ENCODE peak calls at places on chromosomes 5 and 9, in nine cellular contexts. K, J, I, N, P, F, M, S and T are unnamed samples.

GRCh38 chr5:96117863-96118651 is 156.4 kb upstream of the ELL2 start:
- DNase-seq in P (no peak), S (no peak), I (no peak), F (no peak), N (no peak), M (no peak), J (no peak), K (peak), T (peak)

GRCh38 chr5:68395844-68396523 is 180.4 kb downstream of the PIK3R1 start:
- DNase-seq in J (no peak), N (no peak), P (no peak), S (no peak), I (no peak), K (no peak), M (no peak), F (no peak), T (no peak)

GRCh38 chr5:151682751-151683331 is 3.9 kb downstream of the SPARC start:
- DNase-seq in J (no peak), P (no peak), K (peak), N (peak), I (no peak), F (no peak), M (peak), S (peak), T (peak)

GRCh38 chr5:53891159-53891558 is 330.7 kb downstream of the NDUFS4 start:
- DNase-seq in K (no peak), I (no peak), S (no peak), F (no peak), N (no peak), P (no peak), J (no peak), M (no peak), T (no peak)

GRCh38 chr9:31394040-31394473 is 990.4 kb upstream of the ACO1 start:
- DNase-seq in J (no peak), S (peak), N (no peak), M (no peak), K (no peak), P (peak), I (peak), F (no peak), T (no peak)

GRCh38 chr9:129227843-129228189 is 49.8 kb upstream of the IER5L start:
- DNase-seq in J (no peak), P (no peak), K (no peak), I (no peak), N (no peak), S (no peak), F (no peak), M (no peak), T (no peak)

GRCh38 chr9:130042406-130042930 is 521 bp downstream of the FNBP1 start:
- DNase-seq in I (no peak), J (no peak), F (no peak), K (no peak), P (peak), S (no peak), N (no peak), M (peak), T (peak)

GRCh38 chr5:151047814-151048425 is 27.5 kb downstream of the GPX3 start:
- DNase-seq in M (peak), F (no peak), P (peak), I (no peak), N (no peak), S (peak), J (no peak), K (no peak), T (peak)

GRCh38 chr5:38184627-38185026 is 73.7 kb upstream of the EGFLAM start:
- DNase-seq in J (no peak), M (peak), F (no peak), P (no peak), S (no peak), K (no peak), I (no peak), N (no peak), T (no peak)

GRCh38 chr5:22465177-22465576 is 388.0 kb downstream of the CDH12 start:
- DNase-seq in I (no peak), N (no peak), S (no peak), K (no peak), F (no peak), M (no peak), J (no peak), P (no peak), T (no peak)

GRCh38 chr5:119406551-119406950 is 45.7 kb upstream of the HSD17B4 start:
- DNase-seq in F (no peak), M (no peak), N (no peak), P (no peak), S (no peak), J (no peak), I (no peak), K (no peak), T (no peak)

GRCh38 chr5:137604348-137605095 is 105.4 kb upstream of the SPOCK1 start:
- DNase-seq in I (no peak), K (no peak), M (peak), P (no peak), F (no peak), S (no peak), J (no peak), N (no peak), T (no peak)

GRCh38 chr9:131180454-131180853 is 55.1 kb downstream of the NUP214 start:
- DNase-seq in S (peak), P (no peak), M (no peak), I (peak), N (no peak), J (no peak), F (peak), K (peak), T (peak)

GRCh38 chr9:115891929-115892328 is 261.7 kb upstream of the PAPPA start:
- DNase-seq in S (peak), J (no peak), P (no peak), F (peak), M (no peak), I (peak), K (peak), N (no peak), T (peak)

GRCh38 chr9:84744726-84745125 is 75.2 kb downstream of the NTRK2 start:
- DNase-seq in P (no peak), F (no peak), N (no peak), K (no peak), S (no peak), M (no peak), I (no peak), J (no peak), T (no peak)

GRCh38 chr9:124163988-124164350 is 93.8 kb upstream of the NEK6 start:
- DNase-seq in J (no peak), F (no peak), P (no peak), N (peak), S (peak), M (no peak), I (no peak), K (no peak), T (no peak)

GRCh38 chr5:152560508-152561137 is 155.5 kb upstream of the NMUR2 start:
- DNase-seq in I (peak), F (peak), M (peak), J (peak), K (peak), S (peak), N (no peak), P (peak), T (peak)

GRCh38 chr5:10581424-10581748 is 17.5 kb downstream of the ANKRD33B start:
- DNase-seq in S (no peak), N (no peak), P (no peak), K (no peak), F (no peak), J (no peak), I (no peak), M (no peak), T (no peak)

GRCh38 chr5:7539571-7539970 is 143.6 kb downstream of the ADCY2 start:
- DNase-seq in K (no peak), F (no peak), J (no peak), I (no peak), P (no peak), N (no peak), S (no peak), M (no peak), T (no peak)